ENCODE peak calls at places on chromosomes 12 and 14, in eight cellular contexts. I is nephron progenitor cell, V is cardiac muscle cell, S is AG10803, X is astrocyte, O is MCF 10A, J is MM.1S, E is right lobe of liver. U is an unnamed sample.

GRCh38 chr12:31324845-31325523 is 966 bp downstream of the SINHCAF start:
- DNase-seq in O (peak; percentile 63), V (peak; percentile 67), X (peak; percentile 36), S (peak; percentile 35), E (peak; percentile 72), J (peak; percentile 51), I (peak; percentile 46), U (peak; percentile 42)

GRCh38 chr12:125245601-125246345 is 180.5 kb downstream of the AACS start:
- DNase-seq in E (no peak), V (no peak), X (no peak), J (no peak), I (no peak), O (no peak), S (no peak), U (no peak)

GRCh38 chr12:132327351-132328171 is 1.8 kb downstream of the GALNT9 start:
- DNase-seq in S (peak; percentile 87), E (no peak), O (peak; percentile 95), V (peak; percentile 93), J (no peak), I (peak; percentile 39), X (peak; percentile 87), U (peak; percentile 90)

GRCh38 chr12:24948452-24948815 is 467 bp downstream of the BCAT1 start:
- DNase-seq in X (peak; percentile 52), S (peak; percentile 52), O (no peak), I (peak; percentile 14), J (peak; percentile 49), V (peak; percentile 57), E (no peak), U (no peak)

GRCh38 chr12:22858849-22859569 is 234.0 kb downstream of the ETNK1 start:
- DNase-seq in I (no peak), X (peak; percentile 52), V (peak; percentile 58), J (no peak), S (peak; percentile 36), E (no peak), O (peak; percentile 43), U (no peak)

GRCh38 chr14:75430526-75430925 is 2.7 kb downstream of the JDP2 start:
- DNase-seq in J (no peak), S (peak; percentile 76), O (no peak), E (no peak), V (peak; percentile 65), I (no peak), X (peak; percentile 38), U (no peak)

GRCh38 chr12:38153737-38154061 is 162.9 kb upstream of the ALG10B start:
- DNase-seq in V (no peak), O (no peak), E (no peak), X (no peak), J (no peak), I (no peak), S (no peak), U (no peak)

GRCh38 chr12:68425998-68426397 is 93.8 kb upstream of the MDM1 start:
- DNase-seq in O (no peak), X (peak; percentile 92), S (peak; percentile 84), I (no peak), J (no peak), V (peak; percentile 86), E (no peak), U (peak; percentile 61)

GRCh38 chr14:103132381-103133212 is 9.3 kb downstream of the TNFAIP2 start:
- DNase-seq in I (no peak), X (no peak), S (no peak), E (no peak), V (no peak), O (no peak), J (no peak), U (no peak)

GRCh38 chr14:54652188-54652889 is 85.4 kb downstream of the SAMD4A start:
- DNase-seq in V (peak; percentile 99), X (peak; percentile 100), O (peak; percentile 90), E (peak; percentile 57), I (peak; percentile 35), S (peak; percentile 100), J (no peak), U (peak; percentile 99)

GRCh38 chr14:67963545-67963944 is 144.0 kb downstream of the RAD51B start:
- DNase-seq in I (no peak), V (no peak), J (no peak), X (no peak), S (no peak), E (no peak), O (no peak), U (no peak)

GRCh38 chr14:90592655-90593054 is 195.8 kb downstream of the CALM1 start:
- DNase-seq in I (no peak), E (no peak), V (no peak), O (no peak), S (no peak), X (no peak), J (no peak), U (no peak)

GRCh38 chr14:70425349-70425748 is 8.5 kb upstream of the SYNJ2BP start:
- DNase-seq in O (no peak), X (no peak), E (peak; percentile 18), S (no peak), V (no peak), I (no peak), J (no peak), U (no peak)

GRCh38 chr14:100428727-100429126 is 105.6 kb downstream of the SLC25A47 start:
- DNase-seq in S (peak; percentile 35), E (no peak), J (no peak), O (peak; percentile 73), I (no peak), X (peak; percentile 89), V (peak; percentile 62), U (no peak)

GRCh38 chr14:90567191-90567590 is 170.4 kb downstream of the CALM1 start:
- DNase-seq in X (no peak), J (no peak), S (no peak), E (no peak), V (no peak), O (no peak), I (no peak), U (no peak)

GRCh38 chr12:47551426-47551851 is 154.4 kb downstream of the RPAP3 start:
- DNase-seq in J (no peak), X (peak; percentile 67), I (no peak), O (no peak), V (peak; percentile 42), S (peak; percentile 73), E (no peak), U (peak; percentile 49)

GRCh38 chr12:50059440-50060119 is 2.2 kb downstream of the ASIC1 start:
- DNase-seq in O (no peak), S (no peak), X (peak; percentile 20), E (no peak), V (no peak), J (no peak), I (no peak), U (no peak)

DNA sequence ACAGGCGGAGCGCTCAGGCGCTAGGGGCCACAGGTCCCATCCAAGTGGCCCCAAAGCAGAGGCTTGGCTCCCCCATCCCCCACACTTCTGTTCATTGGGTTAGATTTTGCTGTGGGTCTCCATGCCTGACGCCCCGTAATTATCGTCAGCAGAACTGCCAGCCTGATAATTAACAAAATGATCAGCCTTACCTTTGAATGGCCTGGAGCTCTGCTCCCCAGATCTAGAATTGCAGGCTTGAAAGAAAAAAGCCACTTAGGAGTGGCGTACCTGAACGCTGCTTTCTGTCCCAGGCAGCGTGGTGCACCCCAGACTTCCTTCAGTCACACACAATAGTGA is 28.7 kb upstream of the LRP1-AS start:
- DNase-seq in S (no peak), E (no peak), V (no peak), O (no peak), J (no peak), I (no peak), X (no peak), U (no peak)
- TF ChIP-seq CTCF in S (no peak), E (no peak), V (no peak), O (no peak), J (no peak), I (no peak), X (no peak), U (peak; percentile 53)

DNA sequence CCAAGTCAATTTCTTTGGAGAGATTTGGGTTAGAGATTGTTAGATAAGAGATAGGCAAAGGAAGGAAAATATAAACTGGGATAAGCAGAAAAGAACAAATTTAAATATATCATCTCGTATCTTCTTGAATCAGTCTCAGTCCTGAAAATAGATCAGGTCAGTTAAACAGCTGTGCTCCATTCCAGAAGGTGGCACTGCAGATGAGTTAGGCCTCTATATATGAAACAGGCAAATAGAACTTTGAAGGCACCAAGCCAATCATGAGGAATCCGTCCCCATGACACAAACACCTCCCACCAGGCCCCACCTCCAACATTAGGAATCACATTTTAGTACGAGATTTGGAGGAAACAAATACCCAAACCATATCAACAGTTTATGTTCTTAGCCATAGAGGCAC is 605.5 kb upstream of the USP15 start:
- DNase-seq in J (peak; percentile 28), I (no peak), X (no peak), E (no peak), O (peak; percentile 25), S (peak; percentile 0), V (no peak), U (no peak)
- TF ChIP-seq CTCF in J (peak; percentile 26), I (no peak), X (peak; percentile 16), E (peak; percentile 42), O (peak; percentile 21), S (peak; percentile 22), V (no peak), U (no peak)

GRCh38 chr14:59022144-59022543 is 166.3 kb upstream of the DAAM1 start:
- DNase-seq in I (no peak), O (peak; percentile 25), E (no peak), V (no peak), J (no peak), X (no peak), S (no peak), U (no peak)
- TF ChIP-seq CTCF in I (no peak), O (no peak), E (no peak), V (peak; percentile 17), J (peak; percentile 22), X (no peak), S (no peak), U (peak; percentile 52)

DNA sequence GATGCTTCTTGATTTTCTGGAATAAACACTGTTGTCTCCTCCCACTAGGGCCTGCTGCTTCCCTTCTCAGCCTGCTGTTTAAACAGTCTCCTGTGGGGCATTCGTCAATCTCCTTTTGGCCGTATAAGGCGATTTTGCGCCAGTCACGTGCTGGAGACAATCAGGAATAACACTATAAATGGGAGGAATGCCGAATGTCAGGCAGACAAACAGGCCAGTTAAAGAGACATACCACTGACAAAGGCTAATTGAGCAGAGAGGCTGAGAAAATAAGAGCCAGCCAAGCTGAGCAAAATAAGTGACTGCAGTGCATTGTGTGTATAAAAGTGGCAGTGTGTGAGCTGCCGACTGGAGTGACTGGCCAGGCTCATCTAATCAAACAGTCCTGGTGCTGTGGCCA is 23.3 kb downstream of the DMAC2L start:
- DNase-seq in O (no peak), X (peak; percentile 56), V (peak; percentile 82), E (no peak), J (no peak), I (peak; percentile 27), S (peak; percentile 59), U (peak; percentile 27)
- TF ChIP-seq CTCF in O (no peak), X (no peak), V (no peak), E (no peak), J (no peak), I (no peak), S (peak; percentile 25), U (no peak)

GRCh38 chr14:58826845-58827686 is 189.3 kb downstream of the DACT1 start:
- DNase-seq in X (no peak), S (no peak), J (no peak), I (no peak), O (no peak), E (no peak), V (no peak), U (no peak)
- TF ChIP-seq CTCF in X (peak; percentile 20), S (peak; percentile 35), J (no peak), I (peak; percentile 31), O (peak; percentile 33), E (peak; percentile 8), V (peak; percentile 37), U (peak; percentile 80)

U was measured in HFFc6.